ENCODE peak calls at places on chromosomes 3 and 15, in nine cellular contexts. J, A, O, H, W, C, R, T and G are unnamed samples.

GRCh38 chr3:106345353-106346027 is 476.7 kb upstream of the CBLB start:
- DNase-seq in J (peak), A (no peak), O (peak), H (peak), W (no peak), C (no peak), R (no peak), T (no peak), G (peak)

GRCh38 chr15:23064156-23064555 is 24.8 kb upstream of the TUBGCP5 start:
- DNase-seq in J (no peak), A (no peak), O (no peak), H (no peak), W (no peak), C (no peak), R (no peak), T (no peak), G (no peak)

GRCh38 chr3:78517932-78518331 is 1249.9 kb downstream of the ROBO1 start:
- DNase-seq in J (no peak), A (no peak), O (no peak), H (no peak), W (no peak), C (no peak), R (no peak), T (no peak), G (no peak)

GRCh38 chr15:49962044-49962602 is 156.9 kb downstream of the ATP8B4 start:
- DNase-seq in J (no peak), A (no peak), O (no peak), H (no peak), W (no peak), C (no peak), R (no peak), T (no peak), G (no peak)

GRCh38 chr15:31280037-31280830 is 46.4 kb upstream of the KLF13 start:
- DNase-seq in J (no peak), A (no peak), O (no peak), H (no peak), W (no peak), C (peak), R (peak), T (peak), G (no peak)

GRCh38 chr3:70558955-70559354 is 246.5 kb upstream of the MDFIC2 start:
- DNase-seq in J (no peak), A (no peak), O (no peak), H (no peak), W (no peak), C (no peak), R (no peak), T (no peak), G (no peak)

GRCh38 chr3:33318709-33319380 is 41.6 kb downstream of the FBXL2 start:
- DNase-seq in J (peak), A (no peak), O (no peak), H (no peak), W (no peak), C (no peak), R (no peak), T (no peak), G (no peak)

GRCh38 chr3:52892625-52893311 is 4.6 kb downstream of the STIMATE start:
- DNase-seq in J (peak), A (peak), O (no peak), H (no peak), W (no peak), C (no peak), R (no peak), T (no peak), G (no peak)

GRCh38 chr15:63815796-63816533 is 17.8 kb downstream of the HERC1 start:
- DNase-seq in J (no peak), A (no peak), O (no peak), H (no peak), W (no peak), C (no peak), R (no peak), T (no peak), G (no peak)

GRCh38 chr15:39393575-39394335 is 187.1 kb upstream of the THBS1 start:
- DNase-seq in J (no peak), A (no peak), O (no peak), H (no peak), W (no peak), C (no peak), R (no peak), T (no peak), G (no peak)

GRCh38 chr3:62553811-62554210 is 180.5 kb upstream of the FEZF2 start:
- DNase-seq in J (no peak), A (no peak), O (no peak), H (no peak), W (no peak), C (no peak), R (no peak), T (no peak), G (no peak)

GRCh38 chr3:140768921-140769320 is 91.1 kb downstream of the TRIM42 start:
- DNase-seq in J (no peak), A (no peak), O (no peak), H (no peak), W (no peak), C (no peak), R (no peak), T (no peak), G (no peak)

GRCh38 chr3:15440891-15441290 is 13.5 kb downstream of the EAF1 start:
- DNase-seq in J (peak), A (no peak), O (no peak), H (peak), W (no peak), C (no peak), R (no peak), T (no peak), G (no peak)

GRCh38 chr3:64295594-64295993 is 70.3 kb upstream of the PRICKLE2 start:
- DNase-seq in J (peak), A (no peak), O (peak), H (peak), W (peak), C (no peak), R (no peak), T (no peak), G (peak)